ENCODE peak calls at places on chromosomes 4 and X, in six cellular contexts. C, N, D, A, P and E are unnamed samples.
A peak's percentile ranks its signal among the peaks of the same experiment; 100 is the strongest.

GRCh38 chrX:46268429-46268828 is 276.8 kb downstream of the ZNF674 start:
- DNase-seq in D (peak; percentile 65), A (no peak), N (no peak), C (no peak), P (peak; percentile 61), E (no peak)

GRCh38 chr4:139207873-139208403 is 30.9 kb upstream of the ELF2 start:
- DNase-seq in P (no peak), A (no peak), N (peak; percentile 19), C (no peak), D (no peak), E (no peak)

GRCh38 chr4:156751486-156751885 is 220.1 kb downstream of the PDGFC start:
- DNase-seq in D (no peak), N (peak; percentile 76), C (no peak), A (peak; percentile 50), P (peak; percentile 66), E (no peak)

GRCh38 chr4:18075823-18076433 is 54.4 kb upstream of the LCORL start:
- DNase-seq in A (no peak), P (peak; percentile 43), C (peak; percentile 14), D (no peak), N (no peak), E (peak; percentile 11)

GRCh38 chr4:78954048-78954666 is 14.9 kb upstream of the PAQR3 start:
- DNase-seq in A (peak; percentile 2), P (peak; percentile 45), C (no peak), N (no peak), D (no peak), E (no peak)

GRCh38 chr4:155738548-155738947 is 20.3 kb upstream of the GUCY1B1 start:
- DNase-seq in D (no peak), N (peak; percentile 69), A (no peak), C (no peak), P (peak; percentile 13), E (no peak)

GRCh38 chrX:11113731-11114130 is 2.6 kb downstream of the HCCS start:
- DNase-seq in C (no peak), A (no peak), D (no peak), N (peak; percentile 18), P (peak; percentile 23), E (no peak)

GRCh38 chr4:108560624-108561023 is 59.8 kb upstream of the RPL34 start:
- DNase-seq in D (no peak), C (no peak), N (peak; percentile 65), P (no peak), A (no peak), E (no peak)

GRCh38 chrX:2262679-2263055 is 238.1 kb downstream of the DHRSX start:
- DNase-seq in P (no peak), A (no peak), D (no peak), N (no peak), C (no peak), E (no peak)

GRCh38 chr4:23388259-23388658 is 501.6 kb downstream of the PPARGC1A start:
- DNase-seq in A (no peak), N (no peak), D (no peak), C (no peak), P (no peak), E (peak; percentile 53)

GRCh38 chrX:133294126-133294525 is 76.0 kb upstream of the TFDP3 start:
- DNase-seq in C (no peak), N (no peak), A (no peak), D (no peak), P (no peak), E (no peak)

GRCh38 chrX:108199691-108200090 is 108.1 kb downstream of the ATG4A start:
- DNase-seq in C (no peak), P (peak; percentile 61), D (no peak), A (peak; percentile 1), N (peak; percentile 59), E (no peak)

GRCh38 chr4:57110635-57111546 is 706 bp upstream of the IGFBP7 start:
- DNase-seq in N (peak; percentile 79), C (peak; percentile 40), P (peak; percentile 65), D (no peak), A (no peak), E (peak; percentile 81)

GRCh38 chr4:68447201-68447600 is at the start of gene TMPRSS11E:
- DNase-seq in C (no peak), N (no peak), P (no peak), D (no peak), A (no peak), E (no peak)

GRCh38 chr4:159010563-159011260 is 92.2 kb upstream of the RAPGEF2 start:
- DNase-seq in P (no peak), C (peak; percentile 64), N (peak; percentile 43), D (no peak), A (no peak), E (peak; percentile 81)

GRCh38 chr4:24980064-24980690 is 50.6 kb downstream of the LGI2 start:
- DNase-seq in D (no peak), P (peak; percentile 72), C (no peak), N (peak; percentile 63), A (peak; percentile 44), E (no peak)

GRCh38 chr4:105025263-105026017 is 121.2 kb upstream of the TET2 start:
- DNase-seq in P (no peak), D (no peak), C (no peak), A (no peak), N (no peak), E (no peak)

GRCh38 chr4:180828455-180829018 is 1414.7 kb upstream of the TENM3 start:
- DNase-seq in D (peak; percentile 31), C (no peak), A (peak; percentile 45), N (peak; percentile 53), P (peak; percentile 68), E (no peak)

GRCh38 chr4:141464366-141464765 is 172.0 kb upstream of the IL15 start:
- DNase-seq in D (no peak), P (no peak), A (no peak), N (no peak), C (no peak), E (no peak)

GRCh38 chr4:67522851-67523671 is 22.2 kb downstream of the CENPC start:
- DNase-seq in P (peak; percentile 40), C (no peak), N (peak; percentile 88), A (no peak), D (no peak), E (no peak)

GRCh38 chr4:152999376-153000067 is 63.4 kb downstream of the FHDC1 start:
- DNase-seq in N (no peak), C (no peak), D (no peak), P (no peak), A (no peak), E (no peak)

GRCh38 chrX:68894513-68895338 is 65.9 kb downstream of the EFNB1 start:
- DNase-seq in D (no peak), C (peak; percentile 55), A (no peak), N (peak; percentile 14), P (no peak), E (peak; percentile 84)

GRCh38 chrX:6644411-6644810 is 109.5 kb upstream of the VCX3A start:
- DNase-seq in C (no peak), D (no peak), A (no peak), N (no peak), P (no peak), E (no peak)

GRCh38 chr4:125187221-125187620 is 127.5 kb upstream of the FAT4 start:
- DNase-seq in N (peak; percentile 43), A (peak; percentile 21), D (peak; percentile 19), P (peak; percentile 71), C (no peak), E (no peak)

GRCh38 chr4:120857312-120857711 is 65.2 kb downstream of the PRDM5 start:
- DNase-seq in N (no peak), D (no peak), P (no peak), A (no peak), C (no peak), E (no peak)

GRCh38 chr4:77044458-77045124 is 31.2 kb downstream of the CCNI start:
- DNase-seq in A (no peak), P (peak; percentile 74), D (no peak), N (peak; percentile 64), C (no peak), E (no peak)

GRCh38 chr4:36224969-36225903 is 19.1 kb downstream of the ARAP2 start:
- DNase-seq in D (no peak), C (no peak), N (no peak), P (no peak), A (no peak), E (no peak)

GRCh38 chr4:107255596-107255995 is 219.5 kb upstream of the DKK2 start:
- DNase-seq in C (no peak), P (peak; percentile 61), N (peak; percentile 40), D (no peak), A (no peak), E (no peak)

GRCh38 chr4:154013576-154013975 is 224.7 kb upstream of the SFRP2 start:
- DNase-seq in A (no peak), C (no peak), P (no peak), D (no peak), N (no peak), E (no peak)

GRCh38 chr4:17816142-17816541 is 5.4 kb downstream of the NCAPG start:
- DNase-seq in P (no peak), N (no peak), D (no peak), A (no peak), C (no peak), E (no peak)